ENCODE peak calls at places on chromosomes 12 and 14, in five cellular contexts. One of them, this sample, is unnamed.

GRCh38 chr12:89995870-89996269 is 287.2 kb upstream of the ATP2B1 start:
- DNase-seq in PC-9: no peak
- DNase-seq in AG04450: no peak
- DNase-seq in pancreas: no peak
- DNase-seq in DND-41: no peak
- DNase-seq in this sample: no peak

GRCh38 chr12:104877107-104877705 is 80.9 kb downstream of the SLC41A2 start:
- DNase-seq in PC-9: peak
- DNase-seq in AG04450: no peak
- DNase-seq in pancreas: peak
- DNase-seq in DND-41: peak
- DNase-seq in this sample: no peak

GRCh38 chr12:69660164-69660863 is 38.8 kb downstream of the BEST3 start:
- DNase-seq in PC-9: no peak
- DNase-seq in AG04450: no peak
- DNase-seq in pancreas: no peak
- DNase-seq in DND-41: no peak
- DNase-seq in this sample: no peak

GRCh38 chr12:96034631-96035282 is 630 bp downstream of the LTA4H start:
- DNase-seq in PC-9: peak
- DNase-seq in AG04450: no peak
- DNase-seq in pancreas: no peak
- DNase-seq in DND-41: peak
- DNase-seq in this sample: no peak

GRCh38 chr12:4276524-4277204 is 3.1 kb downstream of the CCND2 start:
- DNase-seq in PC-9: peak
- DNase-seq in AG04450: peak
- DNase-seq in pancreas: peak
- DNase-seq in DND-41: peak
- DNase-seq in this sample: peak

GRCh38 chr12:77685112-77685511 is 145.6 kb upstream of the NAV3 start:
- DNase-seq in PC-9: peak
- DNase-seq in AG04450: peak
- DNase-seq in pancreas: peak
- DNase-seq in DND-41: peak
- DNase-seq in this sample: peak

GRCh38 chr12:59459966-59460365 is 135.9 kb upstream of the SLC16A7 start:
- DNase-seq in PC-9: peak
- DNase-seq in AG04450: no peak
- DNase-seq in pancreas: no peak
- DNase-seq in DND-41: no peak
- DNase-seq in this sample: no peak

GRCh38 chr12:26116829-26117228 is 8.0 kb downstream of the BHLHE41 start:
- DNase-seq in PC-9: no peak
- DNase-seq in AG04450: no peak
- DNase-seq in pancreas: no peak
- DNase-seq in DND-41: no peak
- DNase-seq in this sample: no peak

GRCh38 chr12:54601841-54602240 is 13.4 kb upstream of the PPP1R1A start:
- DNase-seq in PC-9: no peak
- DNase-seq in AG04450: no peak
- DNase-seq in pancreas: no peak
- DNase-seq in DND-41: no peak
- DNase-seq in this sample: no peak

GRCh38 chr12:552466-552865 is 92.7 kb downstream of the B4GALNT3 start:
- DNase-seq in PC-9: no peak
- DNase-seq in AG04450: no peak
- DNase-seq in pancreas: no peak
- DNase-seq in DND-41: no peak
- DNase-seq in this sample: no peak

GRCh38 chr12:59318940-59319339 is 276.9 kb upstream of the SLC16A7 start:
- DNase-seq in PC-9: no peak
- DNase-seq in AG04450: no peak
- DNase-seq in pancreas: no peak
- DNase-seq in DND-41: no peak
- DNase-seq in this sample: no peak

GRCh38 chr14:71488703-71489141 is 443.5 kb upstream of the RGS6 start:
- DNase-seq in PC-9: no peak
- DNase-seq in AG04450: peak
- DNase-seq in pancreas: no peak
- DNase-seq in DND-41: no peak
- DNase-seq in this sample: no peak

GRCh38 chr14:32263939-32264567 is 61.0 kb upstream of the RNU6-8 start:
- DNase-seq in PC-9: no peak
- DNase-seq in AG04450: no peak
- DNase-seq in pancreas: no peak
- DNase-seq in DND-41: no peak
- DNase-seq in this sample: no peak

GRCh38 chr12:119372540-119372939 is 38.0 kb downstream of the CCDC60 start:
- DNase-seq in PC-9: no peak
- DNase-seq in AG04450: no peak
- DNase-seq in pancreas: no peak
- DNase-seq in DND-41: no peak
- DNase-seq in this sample: no peak

DNA sequence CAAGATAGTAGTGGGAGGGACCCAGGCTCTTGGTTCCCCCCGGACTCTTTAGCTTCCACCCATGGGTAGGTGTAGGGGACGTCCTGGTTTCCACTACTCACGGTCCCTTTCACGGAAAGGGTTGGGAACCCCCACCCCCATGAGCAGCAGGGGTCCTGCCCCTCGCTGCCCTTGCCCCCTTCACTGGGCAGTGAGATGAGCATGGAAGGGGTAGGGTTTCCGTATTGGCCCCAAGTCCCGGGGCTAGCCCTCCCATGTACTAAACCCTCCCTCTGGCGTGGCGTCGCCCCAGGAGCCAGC is 12.7 kb downstream of the AGAP2 start:
- DNase-seq in PC-9: no peak
- DNase-seq in AG04450: no peak
- DNase-seq in pancreas: no peak
- DNase-seq in DND-41: no peak
- DNase-seq in this sample: no peak
- H3K4me3 ChIP-seq in PC-9: peak
- H3K4me3 ChIP-seq in AG04450: peak
- H3K4me3 ChIP-seq in pancreas: peak
- H3K4me3 ChIP-seq in DND-41: no peak
- H3K4me3 ChIP-seq in this sample: peak

GRCh38 chr12:114479831-114480230 is 73.9 kb upstream of the TBX5 start:
- DNase-seq in PC-9: no peak
- DNase-seq in AG04450: no peak
- DNase-seq in pancreas: no peak
- DNase-seq in DND-41: no peak
- DNase-seq in this sample: no peak
- H3K4me3 ChIP-seq in PC-9: no peak
- H3K4me3 ChIP-seq in AG04450: peak
- H3K4me3 ChIP-seq in pancreas: no peak
- H3K4me3 ChIP-seq in DND-41: no peak
- H3K4me3 ChIP-seq in this sample: peak

GRCh38 chr14:23294734-23295561 is 7.7 kb downstream of the PPP1R3E start:
- DNase-seq in PC-9: peak
- DNase-seq in AG04450: no peak
- DNase-seq in pancreas: peak
- DNase-seq in DND-41: peak
- DNase-seq in this sample: peak
- H3K4me3 ChIP-seq in PC-9: no peak
- H3K4me3 ChIP-seq in AG04450: no peak
- H3K4me3 ChIP-seq in pancreas: no peak
- H3K4me3 ChIP-seq in DND-41: no peak
- H3K4me3 ChIP-seq in this sample: no peak

GRCh38 chr12:112420740-112421139 is 2.0 kb downstream of the PTPN11 start:
- DNase-seq in PC-9: no peak
- DNase-seq in AG04450: no peak
- DNase-seq in pancreas: no peak
- DNase-seq in DND-41: no peak
- DNase-seq in this sample: no peak
- H3K4me3 ChIP-seq in PC-9: no peak
- H3K4me3 ChIP-seq in AG04450: peak
- H3K4me3 ChIP-seq in pancreas: no peak
- H3K4me3 ChIP-seq in DND-41: no peak
- H3K4me3 ChIP-seq in this sample: no peak

GRCh38 chr14:52391866-52392600 is 77.9 kb downstream of the PTGER2 start:
- DNase-seq in PC-9: no peak
- DNase-seq in AG04450: no peak
- DNase-seq in pancreas: no peak
- DNase-seq in DND-41: no peak
- DNase-seq in this sample: no peak
- H3K4me3 ChIP-seq in PC-9: no peak
- H3K4me3 ChIP-seq in AG04450: no peak
- H3K4me3 ChIP-seq in pancreas: no peak
- H3K4me3 ChIP-seq in DND-41: no peak
- H3K4me3 ChIP-seq in this sample: no peak

GRCh38 chr14:42335918-42336317 is 729.2 kb downstream of the LRFN5 start:
- DNase-seq in PC-9: no peak
- DNase-seq in AG04450: no peak
- DNase-seq in pancreas: no peak
- DNase-seq in DND-41: no peak
- DNase-seq in this sample: no peak

DNA sequence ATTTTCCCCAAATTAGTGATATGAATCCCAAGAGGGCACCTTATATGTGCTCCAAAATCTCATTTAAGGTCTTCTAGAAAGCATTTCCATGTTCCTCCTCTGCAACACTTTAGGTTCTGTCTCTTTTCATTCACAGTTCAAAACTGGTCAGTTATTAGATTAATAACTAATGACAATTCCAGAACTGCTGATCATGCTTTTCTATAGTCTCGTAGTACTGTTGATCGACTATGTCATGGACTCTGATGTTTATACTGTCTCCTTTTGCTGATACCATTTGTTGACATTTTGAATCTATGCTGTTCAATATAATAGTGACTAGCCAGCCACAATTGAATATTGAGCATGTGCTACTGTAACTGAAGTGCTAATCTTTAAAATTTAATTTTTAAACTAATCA is 728.3 kb downstream of the LRFN5 start:
- DNase-seq in PC-9: no peak
- DNase-seq in AG04450: no peak
- DNase-seq in pancreas: no peak
- DNase-seq in DND-41: no peak
- DNase-seq in this sample: no peak
- H3K4me3 ChIP-seq in PC-9: no peak
- H3K4me3 ChIP-seq in AG04450: no peak
- H3K4me3 ChIP-seq in pancreas: no peak
- H3K4me3 ChIP-seq in DND-41: no peak
- H3K4me3 ChIP-seq in this sample: no peak

GRCh38 chr14:74649673-74650072 is 37.6 kb upstream of the LTBP2 start:
- DNase-seq in PC-9: peak
- DNase-seq in AG04450: no peak
- DNase-seq in pancreas: no peak
- DNase-seq in DND-41: no peak
- DNase-seq in this sample: no peak
- H3K4me3 ChIP-seq in PC-9: no peak
- H3K4me3 ChIP-seq in AG04450: no peak
- H3K4me3 ChIP-seq in pancreas: no peak
- H3K4me3 ChIP-seq in DND-41: no peak
- H3K4me3 ChIP-seq in this sample: no peak

DNA sequence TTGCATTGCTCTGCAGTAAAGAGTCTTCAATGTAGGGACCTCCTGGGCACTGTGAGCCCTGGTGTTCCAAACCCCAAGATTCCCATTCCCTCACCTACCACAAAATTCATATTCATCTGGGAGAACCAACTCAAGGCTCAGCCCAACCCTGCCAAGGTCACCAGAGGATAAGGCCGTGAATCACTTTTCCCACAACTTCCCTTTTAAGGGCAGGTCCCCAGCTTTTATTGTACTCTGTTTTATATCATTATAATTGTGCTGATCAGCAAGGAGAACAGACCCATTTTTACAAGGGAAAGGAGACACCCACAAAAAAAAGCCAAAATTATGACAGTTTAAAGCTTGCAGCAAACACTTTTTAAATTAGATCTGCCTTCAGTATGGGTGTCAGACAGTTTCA is 363.0 kb upstream of the FKBP4 start:
- DNase-seq in PC-9: no peak
- DNase-seq in AG04450: no peak
- DNase-seq in pancreas: no peak
- DNase-seq in DND-41: no peak
- DNase-seq in this sample: no peak
- H3K4me3 ChIP-seq in PC-9: no peak
- H3K4me3 ChIP-seq in AG04450: no peak
- H3K4me3 ChIP-seq in pancreas: no peak
- H3K4me3 ChIP-seq in DND-41: no peak
- H3K4me3 ChIP-seq in this sample: no peak

GRCh38 chr14:105490318-105490571 is 801 bp upstream of the TEDC1 start:
- DNase-seq in PC-9: no peak
- DNase-seq in AG04450: no peak
- DNase-seq in pancreas: peak
- DNase-seq in DND-41: no peak
- DNase-seq in this sample: no peak

GRCh38 chr14:105490572-105491365 is at the start of gene TEDC1:
- DNase-seq in PC-9: peak
- DNase-seq in AG04450: peak
- DNase-seq in pancreas: peak
- DNase-seq in DND-41: peak
- DNase-seq in this sample: peak

GRCh38 chr14:105492051-105492965 is 1.3 kb downstream of the TEDC1 start:
- DNase-seq in PC-9: no peak
- DNase-seq in AG04450: no peak
- DNase-seq in pancreas: peak
- DNase-seq in DND-41: no peak
- DNase-seq in this sample: no peak

GRCh38 chr14:105489607-105490317 is 1.3 kb upstream of the TEDC1 start:
- DNase-seq in PC-9: peak
- DNase-seq in AG04450: peak
- DNase-seq in pancreas: peak
- DNase-seq in DND-41: peak
- DNase-seq in this sample: no peak

GRCh38 chr14:105491366-105492006 is 440 bp downstream of the TEDC1 start:
- DNase-seq in PC-9: peak
- DNase-seq in AG04450: no peak
- DNase-seq in pancreas: peak
- DNase-seq in DND-41: peak
- DNase-seq in this sample: no peak
- H3K4me3 ChIP-seq in PC-9: peak
- H3K4me3 ChIP-seq in AG04450: peak
- H3K4me3 ChIP-seq in pancreas: peak
- H3K4me3 ChIP-seq in DND-41: peak
- H3K4me3 ChIP-seq in this sample: peak

GRCh38 chr14:91398192-91398591 is 19.4 kb downstream of the CCDC88C start:
- DNase-seq in PC-9: no peak
- DNase-seq in AG04450: no peak
- DNase-seq in pancreas: no peak
- DNase-seq in DND-41: no peak
- DNase-seq in this sample: no peak

GRCh38 chr14:91395466-91395865 is 22.2 kb downstream of the CCDC88C start:
- DNase-seq in PC-9: no peak
- DNase-seq in AG04450: no peak
- DNase-seq in pancreas: no peak
- DNase-seq in DND-41: no peak
- DNase-seq in this sample: no peak

GRCh38 chr14:91395998-91396660 is 21.5 kb downstream of the CCDC88C start:
- DNase-seq in PC-9: no peak
- DNase-seq in AG04450: no peak
- DNase-seq in pancreas: no peak
- DNase-seq in DND-41: no peak
- DNase-seq in this sample: no peak

GRCh38 chr14:91398707-91399106 is 18.9 kb downstream of the CCDC88C start:
- DNase-seq in PC-9: no peak
- DNase-seq in AG04450: no peak
- DNase-seq in pancreas: no peak
- DNase-seq in DND-41: no peak
- DNase-seq in this sample: no peak

GRCh38 chr14:91396959-91397815 is 20.4 kb downstream of the CCDC88C start:
- DNase-seq in PC-9: no peak
- DNase-seq in AG04450: no peak
- DNase-seq in pancreas: peak
- DNase-seq in DND-41: peak
- DNase-seq in this sample: no peak
- H3K4me3 ChIP-seq in PC-9: no peak
- H3K4me3 ChIP-seq in AG04450: no peak
- H3K4me3 ChIP-seq in pancreas: no peak
- H3K4me3 ChIP-seq in DND-41: no peak
- H3K4me3 ChIP-seq in this sample: no peak